ENCODE peak calls at places on chromosome 15, in nine cellular contexts. P is ELR, Y is AG09319, E is upper lobe of right lung, F is retina, N is NAMALWA, S is psoas muscle, I is NCI-H226, Z is GM13977. L is an unnamed sample.

GRCh38 chr15:74383695-74384565 is 16.5 kb upstream of the CYP11A1 start:
- DNase-seq in E (no peak), N (peak; percentile 53), Y (no peak), I (peak; percentile 74), F (no peak), S (peak; percentile 44), P (peak; percentile 77), Z (peak; percentile 90), L (no peak)

GRCh38 chr15:27672537-27672936 is 426.6 kb downstream of the OCA2 start:
- DNase-seq in F (no peak), Y (no peak), E (no peak), I (no peak), P (no peak), Z (no peak), S (no peak), N (no peak), L (no peak)

GRCh38 chr15:43998607-43999006 is 171.8 kb downstream of the WDR76 start:
- DNase-seq in S (no peak), N (no peak), P (no peak), I (peak; percentile 73), F (no peak), Z (no peak), E (no peak), Y (peak; percentile 47), L (peak; percentile 37)

GRCh38 chr15:77622212-77622941 is 10.3 kb downstream of the LINGO1 start:
- DNase-seq in I (no peak), Z (no peak), P (no peak), N (no peak), E (no peak), Y (no peak), S (no peak), F (peak; percentile 54), L (peak; percentile 53)

GRCh38 chr15:72782993-72783562 is 480 bp downstream of the ADPGK start:
- DNase-seq in F (no peak), Z (peak; percentile 77), I (peak; percentile 26), E (no peak), P (peak; percentile 50), Y (no peak), S (no peak), N (peak; percentile 85), L (no peak)

GRCh38 chr15:65383991-65384390 is 6.2 kb upstream of the IGDCC3 start:
- DNase-seq in E (no peak), P (no peak), N (no peak), Z (no peak), S (no peak), F (no peak), I (no peak), Y (no peak), L (no peak)

GRCh38 chr15:41928637-41929620 is 35.1 kb upstream of the SPTBN5 start:
- DNase-seq in P (no peak), Z (peak; percentile 67), N (peak; percentile 36), Y (no peak), E (peak; percentile 73), F (no peak), S (peak; percentile 75), I (no peak), L (peak; percentile 60)

GRCh38 chr15:58551764-58552504 is 120.1 kb downstream of the LIPC start:
- DNase-seq in I (peak; percentile 73), N (no peak), Y (peak; percentile 89), P (peak; percentile 78), F (peak; percentile 4), Z (no peak), S (no peak), E (no peak), L (no peak)

GRCh38 chr15:75178171-75178937 is 23.3 kb upstream of the C15orf39 start:
- DNase-seq in S (peak; percentile 70), E (peak; percentile 84), Y (no peak), P (no peak), N (peak; percentile 51), F (peak; percentile 70), Z (peak; percentile 76), I (no peak), L (no peak)

GRCh38 chr15:72835289-72835890 is 51.8 kb upstream of the ADPGK start:
- DNase-seq in F (no peak), I (no peak), Z (no peak), N (peak; percentile 33), S (no peak), Y (no peak), P (peak; percentile 6), E (no peak), L (no peak)

GRCh38 chr15:70967646-70968045 is 75.0 kb downstream of the LRRC49 start:
- DNase-seq in S (no peak), Z (no peak), N (no peak), F (no peak), Y (no peak), P (no peak), E (no peak), I (no peak), L (no peak)

GRCh38 chr15:77870195-77871065 is 207.1 kb downstream of the TBC1D2B start:
- DNase-seq in Y (peak; percentile 19), I (peak; percentile 51), E (peak; percentile 71), P (peak; percentile 69), S (peak; percentile 75), Z (peak; percentile 78), N (peak; percentile 81), F (peak; percentile 81), L (peak; percentile 81)

L was measured in SK-N-SH.